ENCODE peak calls at places on chromosomes 6 and 20, in ten cellular contexts. M is CD8-positive, alpha-beta memory T cell; F is BJ; P is hepatocyte; Q is foreskin fibroblast; T is coronary artery; L is choroid plexus epithelial cell; C is AG10803; J is PC-9; R is skeletal muscle cell. X is an unnamed sample.

GRCh38 chr6:143074670-143075318 is 14.1 kb downstream of the AIG1 start:
- DNase-seq in F (no peak), C (peak), T (no peak), P (no peak), M (no peak), Q (no peak), L (no peak), R (no peak), J (no peak), X (no peak)

GRCh38 chr20:63364801-63365585 is 3.8 kb upstream of the CHRNA4 start:
- DNase-seq in F (no peak), P (no peak), C (no peak), L (no peak), R (no peak), T (no peak), M (no peak), Q (no peak), J (no peak), X (no peak)

GRCh38 chr6:56656466-56656865 is 13.8 kb upstream of the DST start:
- DNase-seq in R (no peak), M (no peak), F (no peak), J (no peak), Q (no peak), C (no peak), L (no peak), P (no peak), T (no peak), X (no peak)

GRCh38 chr6:109001554-109001953 is 93.1 kb downstream of the SESN1 start:
- DNase-seq in L (peak), M (no peak), T (no peak), R (no peak), F (no peak), J (no peak), P (no peak), Q (no peak), C (no peak), X (no peak)

GRCh38 chr20:40860487-40860902 is 168.1 kb upstream of the TOP1 start:
- DNase-seq in J (no peak), Q (peak), R (peak), C (peak), T (no peak), P (peak), M (no peak), L (peak), F (peak), X (no peak)

GRCh38 chr6:112640895-112641294 is 293.8 kb downstream of the RFPL4B start:
- DNase-seq in Q (peak), C (peak), R (peak), F (peak), L (peak), J (no peak), P (no peak), M (no peak), T (no peak), X (no peak)

GRCh38 chr6:134642217-134642616 is 307.7 kb downstream of the ALDH8A1 start:
- DNase-seq in P (peak), M (no peak), F (peak), T (no peak), L (no peak), J (no peak), C (peak), Q (peak), R (no peak), X (no peak)

GRCh38 chr6:31908791-31909190 is 6.9 kb upstream of the ZBTB12 start:
- DNase-seq in C (peak), R (no peak), L (peak), J (no peak), M (no peak), F (no peak), P (no peak), Q (peak), T (no peak), X (no peak)

GRCh38 chr20:32580970-32581838 is 3.9 kb downstream of the NOL4L start:
- DNase-seq in P (peak), Q (peak), R (no peak), M (no peak), C (no peak), T (no peak), L (no peak), F (no peak), J (no peak), X (peak)

GRCh38 chr6:143196525-143197225 is 136.0 kb downstream of the AIG1 start:
- DNase-seq in P (no peak), J (no peak), Q (no peak), L (no peak), F (no peak), C (peak), R (no peak), T (no peak), M (no peak), X (no peak)

GRCh38 chr6:36755435-36756348 is 58.1 kb downstream of the RAB44 start:
- DNase-seq in P (no peak), Q (no peak), F (no peak), R (no peak), J (no peak), M (peak), L (peak), T (no peak), C (no peak), X (no peak)

GRCh38 chr20:37911838-37912273 is 8.9 kb downstream of the VSTM2L start:
- DNase-seq in J (no peak), P (peak), M (no peak), R (no peak), L (peak), Q (peak), T (no peak), C (peak), F (no peak), X (peak)

GRCh38 chr6:1502041-1502440 is 107.7 kb upstream of the FOXC1 start:
- DNase-seq in P (no peak), C (peak), M (no peak), J (no peak), F (no peak), R (no peak), Q (peak), L (peak), T (no peak), X (no peak)

GRCh38 chr20:33280775-33281174 is 2.2 kb upstream of the BPIFB1 start:
- DNase-seq in J (no peak), C (no peak), F (no peak), M (no peak), Q (no peak), T (no peak), L (no peak), R (no peak), P (no peak), X (peak)

GRCh38 chr6:135268740-135269139 is 87.6 kb downstream of the MYB start:
- DNase-seq in Q (no peak), J (no peak), M (no peak), C (no peak), F (no peak), R (no peak), L (no peak), T (no peak), P (no peak), X (no peak)

GRCh38 chr20:24017160-24017761 is 28.7 kb upstream of the GGTLC1 start:
- DNase-seq in F (no peak), J (no peak), R (no peak), T (no peak), C (no peak), M (no peak), P (no peak), Q (no peak), L (no peak), X (no peak)

GRCh38 chr6:151876122-151876521 is 68.6 kb downstream of the ESR1 start:
- DNase-seq in L (no peak), J (no peak), R (no peak), T (no peak), P (no peak), Q (no peak), M (no peak), C (no peak), F (no peak), X (no peak)

GRCh38 chr20:57633945-57634491 is 13.8 kb upstream of the ZBP1 start:
- DNase-seq in R (no peak), L (no peak), C (no peak), F (no peak), J (no peak), Q (no peak), P (no peak), T (no peak), M (no peak), X (no peak)

GRCh38 chr6:72374864-72375263 is 247.0 kb upstream of the KCNQ5 start:
- DNase-seq in P (no peak), R (no peak), J (no peak), C (no peak), F (no peak), T (no peak), Q (peak), M (no peak), L (peak), X (peak)

GRCh38 chr20:43983359-43983758 is 68.7 kb downstream of the TOX2 start:
- DNase-seq in M (no peak), Q (no peak), J (no peak), T (no peak), R (no peak), L (no peak), P (no peak), F (no peak), C (no peak), X (peak)

GRCh38 chr6:142685852-142686718 is 258.9 kb downstream of the HIVEP2 start:
- DNase-seq in Q (no peak), C (no peak), P (no peak), M (no peak), R (no peak), J (no peak), T (no peak), F (no peak), L (peak), X (no peak)

GRCh38 chr6:29792123-29793035 is 35.2 kb upstream of the HLA-G start:
- DNase-seq in C (peak), T (no peak), Q (peak), P (peak), L (peak), J (peak), M (peak), F (no peak), R (no peak), X (peak)

GRCh38 chr6:166952567-166953464 is 3.5 kb downstream of the RNASET2 start:
- DNase-seq in T (no peak), C (no peak), P (no peak), L (no peak), Q (no peak), R (no peak), J (no peak), M (no peak), F (no peak), X (peak)

GRCh38 chr6:51893356-51893755 is 194.1 kb downstream of the PKHD1 start:
- DNase-seq in F (no peak), J (no peak), L (no peak), M (no peak), R (no peak), P (no peak), C (no peak), T (no peak), Q (no peak), X (no peak)

GRCh38 chr20:1293641-1294379 is 27.7 kb downstream of the SNPH start:
- DNase-seq in P (no peak), J (no peak), T (no peak), C (no peak), M (no peak), R (no peak), Q (no peak), L (no peak), F (no peak), X (no peak)

GRCh38 chr6:126054802-126055201 is 68.5 kb downstream of the TRMT11 start:
- DNase-seq in P (no peak), M (no peak), Q (no peak), J (no peak), C (no peak), R (no peak), F (no peak), T (no peak), L (peak), X (no peak)

GRCh38 chr6:161486903-161487531 is 213.2 kb upstream of the AGPAT4 start:
- DNase-seq in R (no peak), C (no peak), P (no peak), J (no peak), M (no peak), F (no peak), L (no peak), T (no peak), Q (peak), X (no peak)

GRCh38 chr6:14841901-14842421 is 403.9 kb upstream of the JARID2 start:
- DNase-seq in M (no peak), F (peak), Q (peak), C (peak), R (peak), J (no peak), T (no peak), P (peak), L (peak), X (no peak)

GRCh38 chr6:93083337-93083736 is 336.0 kb downstream of the EPHA7 start:
- DNase-seq in R (no peak), L (no peak), C (no peak), M (no peak), T (no peak), P (no peak), F (no peak), Q (no peak), J (no peak), X (no peak)

GRCh38 chr6:40810176-40810575 is 223.0 kb upstream of the LRFN2 start:
- DNase-seq in P (no peak), F (peak), C (peak), R (no peak), M (no peak), L (no peak), T (no peak), J (no peak), Q (no peak), X (peak)

GRCh38 chr6:6007311-6008113 is 787 bp upstream of the NRN1 start:
- DNase-seq in J (no peak), L (no peak), Q (no peak), R (no peak), F (no peak), C (peak), T (no peak), P (no peak), M (no peak), X (peak)

GRCh38 chr20:8473459-8473858 is 341.4 kb downstream of the PLCB1 start:
- DNase-seq in P (no peak), T (no peak), F (peak), J (no peak), L (no peak), M (no peak), Q (peak), C (peak), R (peak), X (no peak)

GRCh38 chr6:85395746-85396145 is 54.1 kb upstream of the NT5E start:
- DNase-seq in L (no peak), T (no peak), C (no peak), F (no peak), Q (no peak), P (no peak), R (no peak), J (no peak), M (no peak), X (no peak)

GRCh38 chr6:2828629-2829028 is 13.0 kb downstream of the SERPINB1 start:
- DNase-seq in P (no peak), C (no peak), F (no peak), L (no peak), T (no peak), Q (no peak), J (no peak), M (no peak), R (no peak), X (no peak)

GRCh38 chr6:107607109-107607508 is 117.2 kb downstream of the SOBP start:
- DNase-seq in C (peak), R (no peak), P (peak), Q (no peak), M (no peak), L (no peak), J (no peak), T (no peak), F (no peak), X (no peak)

GRCh38 chr20:63301671-63302070 is 8.7 kb downstream of the COL20A1 start:
- DNase-seq in F (no peak), P (no peak), J (no peak), T (no peak), L (no peak), R (no peak), Q (no peak), C (no peak), M (no peak), X (no peak)

GRCh38 chr20:8131598-8132014 is 460 bp upstream of the PLCB1 start:
- DNase-seq in M (peak), L (peak), Q (peak), P (no peak), F (no peak), R (no peak), T (no peak), J (no peak), C (peak), X (no peak)

GRCh38 chr6:56242343-56242742 is 5.0 kb downstream of the COL21A1 start:
- DNase-seq in C (no peak), Q (peak), F (no peak), M (no peak), P (no peak), T (no peak), R (no peak), L (peak), J (no peak), X (no peak)

GRCh38 chr6:99614430-99615161 is 8.0 kb downstream of the PRDM13 start:
- DNase-seq in P (peak), M (no peak), T (no peak), F (no peak), Q (peak), R (no peak), L (no peak), C (no peak), J (no peak), X (peak)
- H3K4me3 ChIP-seq in P (peak), M (peak), T (peak), F (no peak), Q (peak), R (peak), L (no peak), C (no peak), J (no peak), X (peak)

DNA sequence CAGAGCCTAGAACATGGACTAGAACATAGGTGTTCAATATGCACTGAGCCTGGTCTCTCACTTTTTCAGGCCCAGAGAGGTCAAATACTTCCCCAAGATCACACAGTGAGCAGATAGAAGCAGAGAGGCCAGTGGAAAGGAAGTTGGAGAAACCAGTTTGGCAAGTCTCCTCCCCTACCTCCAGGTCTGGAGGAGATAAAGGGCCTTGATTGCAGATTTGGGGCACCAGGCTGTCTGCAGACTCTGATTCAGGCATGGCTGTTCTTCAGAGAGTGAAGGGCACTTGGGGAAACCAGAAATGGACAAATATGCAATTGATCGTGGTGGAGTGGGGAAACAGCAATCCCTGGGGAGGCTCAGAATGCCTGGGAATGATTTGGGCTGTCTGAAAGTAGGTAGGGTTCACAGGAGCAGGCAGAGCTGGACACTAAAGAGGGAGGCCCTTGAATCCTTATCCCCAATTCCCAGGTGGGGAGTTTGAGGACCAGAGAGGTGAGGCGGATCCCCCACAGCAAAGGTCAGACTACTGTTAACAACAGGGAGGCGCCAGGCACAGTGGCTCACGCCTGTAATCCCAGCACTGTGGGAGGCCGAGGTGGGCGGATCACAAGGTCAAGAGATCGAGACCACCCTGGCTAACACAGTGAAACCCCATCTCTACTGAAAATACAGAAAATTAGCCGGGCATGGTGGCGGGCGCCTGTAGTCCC is 2.3 kb downstream of the PEDS1 start:
- DNase-seq in C (peak), R (no peak), F (no peak), Q (no peak), J (peak), P (no peak), T (no peak), L (no peak), M (no peak), X (no peak)
- H3K4me3 ChIP-seq in C (peak), R (peak), F (no peak), Q (peak), J (peak), P (no peak), T (peak), L (peak), M (no peak), X (no peak)

DNA sequence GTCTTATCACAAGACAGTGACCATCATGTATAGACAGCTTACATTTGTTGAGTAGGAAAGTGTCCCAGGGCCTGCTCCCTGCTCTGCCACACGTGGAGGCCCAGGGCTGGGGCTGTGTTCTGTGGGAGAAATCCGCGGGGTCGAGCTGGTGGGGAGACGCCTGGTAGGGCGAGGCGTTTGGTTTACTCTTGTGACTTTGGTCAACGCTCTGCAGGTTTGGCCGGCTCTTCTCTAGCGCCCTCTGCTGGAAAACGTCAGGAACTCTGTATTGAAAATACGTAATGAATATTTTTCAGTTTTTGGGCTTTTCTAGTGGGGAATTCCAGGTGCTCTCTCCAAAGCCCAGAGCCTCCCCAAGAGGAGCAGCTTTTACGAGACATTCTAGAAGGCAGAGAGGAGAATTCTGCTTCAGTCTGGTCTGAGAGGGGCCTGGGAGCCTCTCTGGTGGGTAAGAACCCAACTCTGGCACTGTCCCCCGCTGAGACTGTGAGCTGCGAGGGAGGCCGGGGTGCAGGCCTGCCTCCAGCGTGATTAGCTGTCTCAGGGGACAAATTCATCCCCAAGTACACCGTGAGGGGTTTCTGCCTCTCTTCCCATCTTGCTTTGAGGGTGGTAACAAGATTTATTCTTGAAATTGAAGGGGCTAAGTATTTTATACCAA is 112.6 kb upstream of the RALGAPA2 start:
- DNase-seq in M (peak), R (no peak), J (peak), P (peak), Q (peak), T (no peak), F (no peak), C (peak), L (peak), X (peak)
- H3K4me3 ChIP-seq in M (no peak), R (no peak), J (no peak), P (no peak), Q (no peak), T (no peak), F (no peak), C (no peak), L (no peak), X (no peak)

GRCh38 chr6:27605401-27606342 is 132.8 kb upstream of the ZNF184 start:
- DNase-seq in F (no peak), C (peak), L (peak), T (no peak), P (peak), R (peak), Q (peak), M (no peak), J (peak), X (peak)
- H3K4me3 ChIP-seq in F (peak), C (peak), L (peak), T (peak), P (peak), R (peak), Q (peak), M (peak), J (peak), X (peak)

DNA sequence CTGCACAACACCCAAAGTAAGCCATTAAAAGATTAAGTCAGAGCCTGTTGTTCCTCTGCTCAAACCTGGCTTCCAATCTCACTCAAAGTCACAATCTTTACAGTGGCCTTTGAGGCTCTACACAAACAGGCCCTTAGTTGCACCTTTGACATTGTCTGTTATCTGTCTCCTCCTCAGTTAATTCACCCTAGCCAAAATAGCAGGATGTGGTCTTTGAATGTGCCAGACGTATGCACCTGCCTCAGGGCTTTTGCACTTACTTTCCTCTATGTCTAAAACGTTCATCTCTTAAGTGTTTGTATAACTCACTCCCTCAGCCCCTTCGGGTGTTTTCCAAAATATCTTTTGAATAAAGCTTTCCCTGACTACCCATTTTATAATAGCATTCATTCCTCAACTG is 107.7 kb downstream of the EYA4 start:
- DNase-seq in J (no peak), T (no peak), P (no peak), L (no peak), Q (no peak), C (no peak), M (no peak), R (no peak), F (no peak), X (no peak)
- H3K4me3 ChIP-seq in J (no peak), T (no peak), P (no peak), L (no peak), Q (no peak), C (no peak), M (no peak), R (no peak), F (no peak), X (no peak)

X was measured in endodermal cell.